ENCODE peak calls at places on chromosomes 13 and 19, in seven cellular contexts. One of them, this sample, is unnamed.

GRCh38 chr13:108226184-108226583 is 8.0 kb downstream of the ABHD13 start:
- DNase-seq in A549: no peak
- DNase-seq in CD14-positive monocyte: no peak
- DNase-seq in AG09319: no peak
- DNase-seq in breast epithelium: no peak
- DNase-seq in GM10248: no peak
- DNase-seq in HFF-Myc: no peak
- DNase-seq in this sample: no peak

GRCh38 chr13:40665061-40665753 is 1.2 kb downstream of the FOXO1 start:
- DNase-seq in breast epithelium: no peak
- DNase-seq in CD14-positive monocyte: peak; percentile 52
- DNase-seq in AG09319: no peak
- DNase-seq in HFF-Myc: no peak
- DNase-seq in A549: peak; percentile 42
- DNase-seq in GM10248: peak; percentile 48
- DNase-seq in this sample: peak; percentile 64

GRCh38 chr19:56764296-56764695 is 76.2 kb downstream of the PEG3 start:
- DNase-seq in A549: no peak
- DNase-seq in AG09319: no peak
- DNase-seq in breast epithelium: no peak
- DNase-seq in GM10248: no peak
- DNase-seq in HFF-Myc: no peak
- DNase-seq in CD14-positive monocyte: no peak
- DNase-seq in this sample: no peak

GRCh38 chr13:97223711-97224461 is 1.8 kb downstream of the MBNL2 start:
- DNase-seq in A549: peak; percentile 53
- DNase-seq in breast epithelium: no peak
- DNase-seq in HFF-Myc: peak; percentile 74
- DNase-seq in CD14-positive monocyte: peak; percentile 72
- DNase-seq in AG09319: peak; percentile 75
- DNase-seq in GM10248: peak; percentile 23
- DNase-seq in this sample: no peak

GRCh38 chr19:44746946-44747738 is 1.4 kb upstream of the BCL3 start:
- DNase-seq in breast epithelium: peak; percentile 95
- DNase-seq in GM10248: peak; percentile 88
- DNase-seq in CD14-positive monocyte: peak; percentile 98
- DNase-seq in AG09319: peak; percentile 94
- DNase-seq in A549: peak; percentile 98
- DNase-seq in HFF-Myc: no peak
- DNase-seq in this sample: peak; percentile 89

GRCh38 chr19:23116802-23117571 is at the start of gene ZNF730:
- DNase-seq in breast epithelium: peak; percentile 71
- DNase-seq in CD14-positive monocyte: peak; percentile 47
- DNase-seq in A549: no peak
- DNase-seq in GM10248: peak; percentile 79
- DNase-seq in HFF-Myc: peak; percentile 38
- DNase-seq in AG09319: peak; percentile 38
- DNase-seq in this sample: peak; percentile 83

GRCh38 chr19:41427647-41428480 is 690 bp upstream of the B3GNT8 start:
- DNase-seq in A549: no peak
- DNase-seq in breast epithelium: peak; percentile 62
- DNase-seq in AG09319: no peak
- DNase-seq in GM10248: peak; percentile 44
- DNase-seq in CD14-positive monocyte: no peak
- DNase-seq in HFF-Myc: no peak
- DNase-seq in this sample: no peak

GRCh38 chr19:43462887-43463380 is 2.5 kb downstream of the LYPD3 start:
- DNase-seq in GM10248: no peak
- DNase-seq in AG09319: no peak
- DNase-seq in breast epithelium: no peak
- DNase-seq in CD14-positive monocyte: no peak
- DNase-seq in A549: no peak
- DNase-seq in HFF-Myc: no peak
- DNase-seq in this sample: no peak

GRCh38 chr19:17125052-17125727 is 49.6 kb downstream of the MYO9B start:
- DNase-seq in A549: no peak
- DNase-seq in CD14-positive monocyte: no peak
- DNase-seq in GM10248: peak; percentile 79
- DNase-seq in breast epithelium: no peak
- DNase-seq in AG09319: no peak
- DNase-seq in HFF-Myc: no peak
- DNase-seq in this sample: peak; percentile 83

GRCh38 chr13:113777311-113778260 is 18.6 kb downstream of the TMEM255B start:
- DNase-seq in GM10248: no peak
- DNase-seq in HFF-Myc: no peak
- DNase-seq in AG09319: no peak
- DNase-seq in breast epithelium: no peak
- DNase-seq in A549: no peak
- DNase-seq in CD14-positive monocyte: no peak
- DNase-seq in this sample: no peak

GRCh38 chr13:87497426-87497825 is 173.7 kb upstream of the SLITRK5 start:
- DNase-seq in HFF-Myc: no peak
- DNase-seq in GM10248: no peak
- DNase-seq in AG09319: no peak
- DNase-seq in A549: no peak
- DNase-seq in breast epithelium: no peak
- DNase-seq in CD14-positive monocyte: no peak
- DNase-seq in this sample: no peak

GRCh38 chr19:43934055-43934984 is 762 bp downstream of the ZNF45 start:
- DNase-seq in GM10248: peak; percentile 16
- DNase-seq in AG09319: no peak
- DNase-seq in A549: peak; percentile 28
- DNase-seq in HFF-Myc: no peak
- DNase-seq in breast epithelium: no peak
- DNase-seq in CD14-positive monocyte: no peak
- DNase-seq in this sample: no peak

GRCh38 chr13:44879452-44880058 is 109.7 kb downstream of the NUFIP1 start:
- DNase-seq in A549: peak; percentile 52
- DNase-seq in breast epithelium: no peak
- DNase-seq in GM10248: peak; percentile 41
- DNase-seq in AG09319: peak; percentile 27
- DNase-seq in HFF-Myc: no peak
- DNase-seq in CD14-positive monocyte: no peak
- DNase-seq in this sample: peak; percentile 45

GRCh38 chr13:105920375-105920774 is 615.1 kb downstream of the EFNB2 start:
- DNase-seq in AG09319: no peak
- DNase-seq in GM10248: no peak
- DNase-seq in CD14-positive monocyte: no peak
- DNase-seq in breast epithelium: no peak
- DNase-seq in A549: peak; percentile 58
- DNase-seq in HFF-Myc: no peak
- DNase-seq in this sample: no peak

GRCh38 chr19:10432736-10433130 is 12.4 kb downstream of the PDE4A start:
- DNase-seq in HFF-Myc: no peak
- DNase-seq in CD14-positive monocyte: no peak
- DNase-seq in A549: no peak
- DNase-seq in GM10248: no peak
- DNase-seq in breast epithelium: no peak
- DNase-seq in AG09319: no peak
- DNase-seq in this sample: peak; percentile 21

GRCh38 chr13:58630794-58631193 is 999.2 kb downstream of the PCDH17 start:
- DNase-seq in breast epithelium: no peak
- DNase-seq in GM10248: no peak
- DNase-seq in HFF-Myc: no peak
- DNase-seq in A549: no peak
- DNase-seq in AG09319: no peak
- DNase-seq in CD14-positive monocyte: no peak
- DNase-seq in this sample: no peak

GRCh38 chr19:7789447-7789846 is 26.4 kb downstream of the CLEC4M start:
- DNase-seq in AG09319: no peak
- DNase-seq in CD14-positive monocyte: no peak
- DNase-seq in GM10248: no peak
- DNase-seq in A549: no peak
- DNase-seq in breast epithelium: no peak
- DNase-seq in HFF-Myc: no peak
- DNase-seq in this sample: peak; percentile 60

GRCh38 chr19:49301165-49301865 is 23.7 kb downstream of the SLC6A16 start:
- DNase-seq in A549: peak; percentile 78
- DNase-seq in HFF-Myc: peak; percentile 39
- DNase-seq in breast epithelium: peak; percentile 73
- DNase-seq in CD14-positive monocyte: peak; percentile 85
- DNase-seq in AG09319: no peak
- DNase-seq in GM10248: peak; percentile 92
- DNase-seq in this sample: peak; percentile 86

GRCh38 chr13:53159439-53159838 is 130.8 kb downstream of the OLFM4 start:
- DNase-seq in A549: no peak
- DNase-seq in CD14-positive monocyte: no peak
- DNase-seq in AG09319: no peak
- DNase-seq in breast epithelium: no peak
- DNase-seq in GM10248: no peak
- DNase-seq in HFF-Myc: no peak
- DNase-seq in this sample: no peak

GRCh38 chr13:53338760-53339159 is 310.1 kb downstream of the OLFM4 start:
- DNase-seq in CD14-positive monocyte: no peak
- DNase-seq in AG09319: no peak
- DNase-seq in HFF-Myc: no peak
- DNase-seq in GM10248: no peak
- DNase-seq in A549: no peak
- DNase-seq in breast epithelium: no peak
- DNase-seq in this sample: no peak

GRCh38 chr13:76856141-76856571 is 30.0 kb downstream of the KCTD12 start:
- DNase-seq in GM10248: no peak
- DNase-seq in breast epithelium: no peak
- DNase-seq in AG09319: peak; percentile 28
- DNase-seq in A549: no peak
- DNase-seq in HFF-Myc: peak; percentile 20
- DNase-seq in CD14-positive monocyte: no peak
- DNase-seq in this sample: no peak

GRCh38 chr19:29724102-29724641 is 9.1 kb upstream of the C19orf12 start:
- DNase-seq in GM10248: no peak
- DNase-seq in A549: no peak
- DNase-seq in CD14-positive monocyte: no peak
- DNase-seq in breast epithelium: no peak
- DNase-seq in AG09319: no peak
- DNase-seq in HFF-Myc: no peak
- DNase-seq in this sample: no peak

GRCh38 chr13:50421457-50422130 is 406.4 kb downstream of the KCNRG start:
- DNase-seq in breast epithelium: no peak
- DNase-seq in CD14-positive monocyte: no peak
- DNase-seq in HFF-Myc: peak; percentile 32
- DNase-seq in AG09319: no peak
- DNase-seq in A549: no peak
- DNase-seq in GM10248: no peak
- DNase-seq in this sample: no peak

DNA sequence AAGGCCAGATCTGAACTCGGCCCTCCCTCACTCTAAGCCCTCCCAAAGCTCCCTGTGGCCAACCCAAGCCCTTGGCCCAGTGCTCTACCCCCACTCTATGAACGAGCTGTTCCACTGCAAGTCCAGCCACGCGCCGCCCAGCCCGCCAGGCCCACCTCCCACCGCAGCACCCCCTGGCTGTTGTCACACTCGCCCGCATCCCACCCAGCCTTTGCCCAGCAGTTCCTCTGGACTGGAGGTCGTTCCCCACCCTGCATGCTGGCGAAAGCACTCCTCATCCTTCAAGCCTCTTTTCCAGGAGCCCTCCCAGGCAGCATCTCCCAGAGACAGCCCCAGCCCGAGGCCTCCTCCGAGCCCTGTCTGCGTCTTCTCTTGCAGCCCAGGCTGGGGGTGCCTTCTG is 33.1 kb upstream of the ONECUT3 start:
- DNase-seq in CD14-positive monocyte: no peak
- DNase-seq in A549: no peak
- DNase-seq in GM10248: no peak
- DNase-seq in HFF-Myc: no peak
- DNase-seq in AG09319: no peak
- DNase-seq in breast epithelium: no peak
- DNase-seq in this sample: no peak
- TF ChIP-seq CTCF in CD14-positive monocyte: no peak
- TF ChIP-seq CTCF in A549: no peak
- TF ChIP-seq CTCF in GM10248: no peak
- TF ChIP-seq CTCF in HFF-Myc: no peak
- TF ChIP-seq CTCF in AG09319: no peak
- TF ChIP-seq CTCF in breast epithelium: no peak
- TF ChIP-seq CTCF in this sample: no peak

DNA sequence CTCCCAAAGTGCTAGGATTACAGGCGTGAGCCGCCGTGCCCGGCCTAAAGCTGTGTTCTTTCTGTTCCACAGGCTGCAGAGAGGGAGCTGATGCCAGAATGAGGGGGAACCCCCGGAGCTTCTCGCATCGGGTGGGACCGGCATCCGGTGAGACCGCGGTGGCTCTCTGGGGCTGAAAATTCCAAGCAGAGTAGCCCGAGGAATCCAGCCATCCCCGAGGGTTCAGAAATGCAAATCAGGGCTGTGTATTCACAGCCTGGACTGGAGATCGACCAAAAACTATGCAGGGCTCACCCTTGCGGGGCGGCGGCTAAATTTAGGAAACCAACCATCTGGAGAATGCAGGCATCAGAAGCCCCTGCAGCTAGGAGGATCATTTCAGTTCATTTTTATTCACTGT is 99.2 kb downstream of the GNG7 start:
- DNase-seq in breast epithelium: peak; percentile 52
- DNase-seq in A549: no peak
- DNase-seq in HFF-Myc: no peak
- DNase-seq in GM10248: no peak
- DNase-seq in CD14-positive monocyte: no peak
- DNase-seq in AG09319: peak; percentile 48
- DNase-seq in this sample: no peak
- TF ChIP-seq CTCF in breast epithelium: no peak
- TF ChIP-seq CTCF in A549: no peak
- TF ChIP-seq CTCF in HFF-Myc: no peak
- TF ChIP-seq CTCF in GM10248: no peak
- TF ChIP-seq CTCF in CD14-positive monocyte: no peak
- TF ChIP-seq CTCF in AG09319: no peak
- TF ChIP-seq CTCF in this sample: no peak

GRCh38 chr19:13195678-13196077 is 45.5 kb downstream of the IER2 start:
- DNase-seq in CD14-positive monocyte: no peak
- DNase-seq in HFF-Myc: no peak
- DNase-seq in A549: peak; percentile 36
- DNase-seq in GM10248: peak; percentile 69
- DNase-seq in AG09319: no peak
- DNase-seq in breast epithelium: no peak
- DNase-seq in this sample: peak; percentile 65
- TF ChIP-seq CTCF in CD14-positive monocyte: no peak
- TF ChIP-seq CTCF in HFF-Myc: no peak
- TF ChIP-seq CTCF in A549: no peak
- TF ChIP-seq CTCF in GM10248: peak; percentile 78
- TF ChIP-seq CTCF in AG09319: no peak
- TF ChIP-seq CTCF in breast epithelium: no peak
- TF ChIP-seq CTCF in this sample: peak; percentile 78

DNA sequence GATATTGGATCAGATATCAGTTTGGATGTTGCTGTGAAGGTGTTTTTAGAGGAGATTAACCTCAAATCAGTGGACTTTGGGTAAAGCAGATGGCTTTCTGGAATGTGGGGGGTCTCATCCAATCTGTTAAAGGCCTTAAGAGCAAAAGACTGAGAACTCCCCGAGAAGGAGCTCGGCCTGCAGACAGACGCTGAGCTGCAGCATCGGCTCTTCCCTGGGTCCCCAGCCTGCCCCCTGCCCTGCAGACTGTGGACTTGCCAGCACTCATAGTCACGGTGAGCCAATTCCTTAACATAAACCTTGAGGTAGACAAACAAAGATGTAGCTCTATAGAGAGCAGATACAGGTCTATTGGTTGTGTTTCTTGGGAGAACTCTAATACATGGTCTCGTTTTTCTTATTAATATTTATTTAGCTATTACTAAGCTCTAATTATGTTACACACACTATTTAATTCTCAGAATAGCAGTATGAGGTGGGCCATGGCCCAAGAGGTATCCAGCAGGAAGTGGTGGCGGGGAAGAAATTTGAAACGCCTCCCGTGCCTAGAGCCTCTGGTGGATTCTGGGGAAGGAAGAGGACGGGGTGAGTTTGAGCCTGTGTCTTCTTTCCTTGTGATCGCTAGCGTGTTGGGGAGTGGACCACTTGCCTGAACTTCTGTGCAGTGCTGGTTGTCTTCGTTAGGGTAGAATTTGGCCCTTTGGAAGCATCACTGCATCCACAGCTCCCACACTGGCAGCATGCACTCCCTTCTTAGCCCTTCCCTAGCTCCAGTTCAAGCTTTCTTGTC is 305.3 kb downstream of the TEX29 start:
- DNase-seq in AG09319: no peak
- DNase-seq in CD14-positive monocyte: no peak
- DNase-seq in GM10248: no peak
- DNase-seq in A549: no peak
- DNase-seq in breast epithelium: no peak
- DNase-seq in HFF-Myc: no peak
- DNase-seq in this sample: no peak
- TF ChIP-seq CTCF in AG09319: no peak
- TF ChIP-seq CTCF in CD14-positive monocyte: no peak
- TF ChIP-seq CTCF in GM10248: no peak
- TF ChIP-seq CTCF in A549: no peak
- TF ChIP-seq CTCF in breast epithelium: no peak
- TF ChIP-seq CTCF in HFF-Myc: no peak
- TF ChIP-seq CTCF in this sample: no peak